ENCODE peak calls at places on chromosome 21, in nine cellular contexts. One of them, this sample, is unnamed.

GRCh38 chr21:25512095-25513086 is 94.9 kb downstream of the MRPL39 start:
- DNase-seq in tibial artery: peak; percentile 44
- DNase-seq in heart right ventricle: no peak
- DNase-seq in tibial nerve: no peak
- DNase-seq in lung: no peak
- DNase-seq in effector memory CD4-positive, alpha-beta T cell: no peak
- DNase-seq in CD8-positive, alpha-beta memory T cell: no peak
- DNase-seq in mammary epithelial cell: no peak
- DNase-seq in psoas muscle: no peak
- DNase-seq in this sample: no peak

GRCh38 chr21:36917487-36918158 is 48.8 kb downstream of the HLCS start:
- DNase-seq in CD8-positive, alpha-beta memory T cell: no peak
- DNase-seq in tibial artery: no peak
- DNase-seq in mammary epithelial cell: no peak
- DNase-seq in lung: no peak
- DNase-seq in effector memory CD4-positive, alpha-beta T cell: no peak
- DNase-seq in tibial nerve: no peak
- DNase-seq in heart right ventricle: no peak
- DNase-seq in psoas muscle: no peak
- DNase-seq in this sample: no peak

GRCh38 chr21:30349572-30349971 is 1.2 kb upstream of the KRTAP23-1 start:
- DNase-seq in mammary epithelial cell: peak; percentile 20
- DNase-seq in heart right ventricle: no peak
- DNase-seq in psoas muscle: no peak
- DNase-seq in CD8-positive, alpha-beta memory T cell: no peak
- DNase-seq in tibial artery: no peak
- DNase-seq in tibial nerve: no peak
- DNase-seq in effector memory CD4-positive, alpha-beta T cell: no peak
- DNase-seq in lung: no peak
- DNase-seq in this sample: no peak

GRCh38 chr21:35138665-35139381 is 89.7 kb upstream of the RUNX1 start:
- DNase-seq in psoas muscle: no peak
- DNase-seq in lung: no peak
- DNase-seq in CD8-positive, alpha-beta memory T cell: peak; percentile 32
- DNase-seq in effector memory CD4-positive, alpha-beta T cell: no peak
- DNase-seq in tibial artery: no peak
- DNase-seq in tibial nerve: no peak
- DNase-seq in mammary epithelial cell: peak; percentile 100
- DNase-seq in heart right ventricle: no peak
- DNase-seq in this sample: peak; percentile 12

GRCh38 chr21:31684918-31685317 is 25.4 kb downstream of the SOD1 start:
- DNase-seq in effector memory CD4-positive, alpha-beta T cell: no peak
- DNase-seq in lung: no peak
- DNase-seq in mammary epithelial cell: no peak
- DNase-seq in tibial nerve: no peak
- DNase-seq in heart right ventricle: no peak
- DNase-seq in tibial artery: no peak
- DNase-seq in CD8-positive, alpha-beta memory T cell: no peak
- DNase-seq in psoas muscle: no peak
- DNase-seq in this sample: no peak

GRCh38 chr21:31282095-31282709 is 61.9 kb downstream of the TIAM1 start:
- DNase-seq in tibial nerve: no peak
- DNase-seq in CD8-positive, alpha-beta memory T cell: no peak
- DNase-seq in psoas muscle: peak; percentile 15
- DNase-seq in lung: no peak
- DNase-seq in heart right ventricle: no peak
- DNase-seq in effector memory CD4-positive, alpha-beta T cell: no peak
- DNase-seq in mammary epithelial cell: peak; percentile 34
- DNase-seq in tibial artery: no peak
- DNase-seq in this sample: no peak

GRCh38 chr21:17690078-17690494 is 77.4 kb upstream of the BTG3 start:
- DNase-seq in heart right ventricle: no peak
- DNase-seq in tibial artery: no peak
- DNase-seq in effector memory CD4-positive, alpha-beta T cell: no peak
- DNase-seq in psoas muscle: no peak
- DNase-seq in CD8-positive, alpha-beta memory T cell: no peak
- DNase-seq in mammary epithelial cell: peak; percentile 45
- DNase-seq in tibial nerve: no peak
- DNase-seq in lung: no peak
- DNase-seq in this sample: no peak

GRCh38 chr21:18041012-18041411 is 203.6 kb upstream of the CHODL start:
- DNase-seq in effector memory CD4-positive, alpha-beta T cell: no peak
- DNase-seq in mammary epithelial cell: no peak
- DNase-seq in psoas muscle: no peak
- DNase-seq in heart right ventricle: no peak
- DNase-seq in tibial artery: no peak
- DNase-seq in tibial nerve: no peak
- DNase-seq in CD8-positive, alpha-beta memory T cell: no peak
- DNase-seq in lung: no peak
- DNase-seq in this sample: no peak

GRCh38 chr21:35658242-35658641 is 402.1 kb downstream of the SETD4 start:
- DNase-seq in heart right ventricle: no peak
- DNase-seq in CD8-positive, alpha-beta memory T cell: no peak
- DNase-seq in effector memory CD4-positive, alpha-beta T cell: no peak
- DNase-seq in psoas muscle: no peak
- DNase-seq in tibial artery: no peak
- DNase-seq in mammary epithelial cell: peak; percentile 64
- DNase-seq in lung: no peak
- DNase-seq in tibial nerve: no peak
- DNase-seq in this sample: no peak

GRCh38 chr21:45612096-45613019 is 31.2 kb upstream of the PCBP3 start:
- DNase-seq in tibial nerve: no peak
- DNase-seq in mammary epithelial cell: peak; percentile 44
- DNase-seq in lung: no peak
- DNase-seq in psoas muscle: no peak
- DNase-seq in effector memory CD4-positive, alpha-beta T cell: no peak
- DNase-seq in heart right ventricle: no peak
- DNase-seq in CD8-positive, alpha-beta memory T cell: no peak
- DNase-seq in tibial artery: no peak
- DNase-seq in this sample: no peak

GRCh38 chr21:36825683-36826082 is 126.8 kb downstream of the SIM2 start:
- DNase-seq in tibial nerve: no peak
- DNase-seq in lung: no peak
- DNase-seq in effector memory CD4-positive, alpha-beta T cell: no peak
- DNase-seq in psoas muscle: no peak
- DNase-seq in tibial artery: no peak
- DNase-seq in CD8-positive, alpha-beta memory T cell: no peak
- DNase-seq in heart right ventricle: no peak
- DNase-seq in mammary epithelial cell: no peak
- DNase-seq in this sample: no peak

DNA sequence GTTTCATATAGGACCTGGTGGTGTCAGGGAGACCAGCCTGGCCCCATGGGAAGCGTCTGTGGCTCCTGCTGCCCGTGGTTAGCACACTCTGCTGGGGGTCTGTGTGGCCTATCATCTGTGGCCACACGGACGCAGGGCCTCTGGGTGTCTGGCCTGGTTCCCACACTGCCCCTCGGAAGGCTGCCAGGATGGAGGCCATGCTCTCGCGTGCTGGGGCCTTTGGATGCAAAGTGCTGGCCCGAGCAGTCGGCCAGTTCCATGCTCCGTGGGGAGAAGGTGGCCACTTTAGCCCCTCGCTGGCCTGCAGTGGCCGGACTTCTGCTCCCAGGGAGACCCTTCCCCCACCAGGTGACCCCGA is 20.8 kb upstream of the LRRC3 start:
- DNase-seq in effector memory CD4-positive, alpha-beta T cell: no peak
- DNase-seq in heart right ventricle: no peak
- DNase-seq in tibial artery: no peak
- DNase-seq in lung: no peak
- DNase-seq in mammary epithelial cell: no peak
- DNase-seq in tibial nerve: no peak
- DNase-seq in psoas muscle: no peak
- DNase-seq in CD8-positive, alpha-beta memory T cell: no peak
- DNase-seq in this sample: no peak
- H3K4me1 ChIP-seq in effector memory CD4-positive, alpha-beta T cell: no peaks in the 10 kb centered on the region
- H3K4me1 ChIP-seq in heart right ventricle: peaks cover 12% of the 10 kb centered on the region
- H3K4me1 ChIP-seq in tibial artery: no peaks in the 10 kb centered on the region
- H3K4me1 ChIP-seq in lung: no peaks in the 10 kb centered on the region
- H3K4me1 ChIP-seq in mammary epithelial cell: no peaks in the 10 kb centered on the region
- H3K4me1 ChIP-seq in tibial nerve: no peaks in the 10 kb centered on the region
- H3K4me1 ChIP-seq in psoas muscle: no peaks in the 10 kb centered on the region
- H3K4me1 ChIP-seq in CD8-positive, alpha-beta memory T cell: no peaks in the 10 kb centered on the region
- H3K4me1 ChIP-seq in this sample: no peaks in the 10 kb centered on the region

DNA sequence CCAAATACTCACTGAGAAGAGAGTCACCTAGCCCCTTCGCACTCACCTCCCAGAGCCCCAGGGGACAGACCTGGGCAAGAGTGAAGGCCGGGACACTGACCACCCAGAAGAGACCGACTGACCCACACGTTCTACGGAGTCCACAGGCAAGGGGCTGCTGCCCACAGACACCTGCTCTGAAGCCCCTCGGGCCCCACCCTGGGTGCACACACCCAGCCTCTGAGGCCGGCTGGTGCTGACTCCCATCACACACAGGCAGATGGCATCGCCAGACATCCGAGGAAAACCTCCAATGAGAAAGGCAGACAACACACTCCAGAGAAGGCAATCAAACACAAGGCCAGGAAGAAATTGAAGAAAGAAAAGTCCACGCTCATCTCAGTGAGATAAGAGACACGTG is 22.1 kb downstream of the WDR4 start:
- DNase-seq in effector memory CD4-positive, alpha-beta T cell: no peak
- DNase-seq in psoas muscle: no peak
- DNase-seq in tibial nerve: no peak
- DNase-seq in mammary epithelial cell: no peak
- DNase-seq in lung: no peak
- DNase-seq in CD8-positive, alpha-beta memory T cell: no peak
- DNase-seq in heart right ventricle: no peak
- DNase-seq in tibial artery: no peak
- DNase-seq in this sample: no peak
- H3K4me1 ChIP-seq in effector memory CD4-positive, alpha-beta T cell: no peaks in the 10 kb centered on the region
- H3K4me1 ChIP-seq in psoas muscle: no peaks in the 10 kb centered on the region
- H3K4me1 ChIP-seq in tibial nerve: no peaks in the 10 kb centered on the region
- H3K4me1 ChIP-seq in mammary epithelial cell: no peaks in the 10 kb centered on the region
- H3K4me1 ChIP-seq in lung: no peaks in the 10 kb centered on the region
- H3K4me1 ChIP-seq in CD8-positive, alpha-beta memory T cell: no peaks in the 10 kb centered on the region
- H3K4me1 ChIP-seq in heart right ventricle: peaks cover 8% of the 10 kb centered on the region
- H3K4me1 ChIP-seq in tibial artery: no peaks in the 10 kb centered on the region
- H3K4me1 ChIP-seq in this sample: no peaks in the 10 kb centered on the region

GRCh38 chr21:38989097-38989744 is 183.5 kb downstream of the ETS2 start:
- DNase-seq in tibial nerve: no peak
- DNase-seq in psoas muscle: no peak
- DNase-seq in lung: no peak
- DNase-seq in mammary epithelial cell: no peak
- DNase-seq in CD8-positive, alpha-beta memory T cell: no peak
- DNase-seq in effector memory CD4-positive, alpha-beta T cell: no peak
- DNase-seq in tibial artery: no peak
- DNase-seq in heart right ventricle: no peak
- DNase-seq in this sample: no peak

GRCh38 chr21:38988211-38989096 is 182.7 kb downstream of the ETS2 start:
- DNase-seq in psoas muscle: no peak
- DNase-seq in heart right ventricle: no peak
- DNase-seq in CD8-positive, alpha-beta memory T cell: no peak
- DNase-seq in mammary epithelial cell: no peak
- DNase-seq in tibial nerve: no peak
- DNase-seq in lung: no peak
- DNase-seq in tibial artery: no peak
- DNase-seq in effector memory CD4-positive, alpha-beta T cell: no peak
- DNase-seq in this sample: no peak

GRCh38 chr21:38992737-38993136 is 187.0 kb downstream of the ETS2 start:
- DNase-seq in CD8-positive, alpha-beta memory T cell: no peak
- DNase-seq in tibial nerve: no peak
- DNase-seq in mammary epithelial cell: no peak
- DNase-seq in heart right ventricle: no peak
- DNase-seq in lung: no peak
- DNase-seq in tibial artery: no peak
- DNase-seq in effector memory CD4-positive, alpha-beta T cell: no peak
- DNase-seq in psoas muscle: no peak
- DNase-seq in this sample: no peak

GRCh38 chr21:38989745-38990423 is 184.2 kb downstream of the ETS2 start:
- DNase-seq in mammary epithelial cell: peak; percentile 91
- DNase-seq in tibial nerve: no peak
- DNase-seq in CD8-positive, alpha-beta memory T cell: no peak
- DNase-seq in psoas muscle: peak; percentile 33
- DNase-seq in lung: no peak
- DNase-seq in tibial artery: no peak
- DNase-seq in heart right ventricle: no peak
- DNase-seq in effector memory CD4-positive, alpha-beta T cell: no peak
- DNase-seq in this sample: no peak

GRCh38 chr21:38990424-38990794 is 184.7 kb downstream of the ETS2 start:
- DNase-seq in tibial artery: no peak
- DNase-seq in lung: no peak
- DNase-seq in heart right ventricle: no peak
- DNase-seq in psoas muscle: no peak
- DNase-seq in tibial nerve: no peak
- DNase-seq in mammary epithelial cell: no peak
- DNase-seq in CD8-positive, alpha-beta memory T cell: no peak
- DNase-seq in effector memory CD4-positive, alpha-beta T cell: no peak
- DNase-seq in this sample: no peak
- H3K4me1 ChIP-seq in tibial artery: peaks cover 43% of the 10 kb centered on the region
- H3K4me1 ChIP-seq in lung: peaks cover 24% of the 10 kb centered on the region
- H3K4me1 ChIP-seq in heart right ventricle: peaks cover 100% of the 10 kb centered on the region
- H3K4me1 ChIP-seq in psoas muscle: peaks cover 73% of the 10 kb centered on the region
- H3K4me1 ChIP-seq in tibial nerve: peaks cover 69% of the 10 kb centered on the region
- H3K4me1 ChIP-seq in mammary epithelial cell: peaks cover 46% of the 10 kb centered on the region
- H3K4me1 ChIP-seq in CD8-positive, alpha-beta memory T cell: no peaks in the 10 kb centered on the region
- H3K4me1 ChIP-seq in effector memory CD4-positive, alpha-beta T cell: no peaks in the 10 kb centered on the region
- H3K4me1 ChIP-seq in this sample: no peaks in the 10 kb centered on the region

DNA sequence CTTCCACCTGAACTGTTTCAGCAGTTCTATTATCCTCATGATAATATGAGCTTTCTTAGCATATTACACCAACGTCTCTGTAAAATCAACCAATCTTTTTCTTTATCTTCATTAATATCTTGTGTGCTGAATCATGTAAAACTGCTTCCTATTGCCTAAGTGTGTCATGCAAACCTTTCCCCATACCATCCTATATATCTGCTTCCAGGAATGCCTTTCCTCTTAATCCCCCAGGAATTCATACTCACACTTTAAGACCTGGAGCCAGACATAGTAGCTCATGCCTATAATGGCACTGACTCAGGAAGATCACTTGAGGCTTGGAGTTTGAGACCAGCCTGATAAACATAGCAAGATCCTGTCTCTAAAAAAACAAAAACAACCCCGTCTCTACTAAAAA is 183.9 kb downstream of the NRIP1 start:
- DNase-seq in CD8-positive, alpha-beta memory T cell: no peak
- DNase-seq in mammary epithelial cell: peak; percentile 58
- DNase-seq in tibial artery: no peak
- DNase-seq in effector memory CD4-positive, alpha-beta T cell: no peak
- DNase-seq in tibial nerve: no peak
- DNase-seq in lung: no peak
- DNase-seq in heart right ventricle: no peak
- DNase-seq in psoas muscle: no peak
- DNase-seq in this sample: no peak
- H3K4me1 ChIP-seq in CD8-positive, alpha-beta memory T cell: no peaks in the 10 kb centered on the region
- H3K4me1 ChIP-seq in mammary epithelial cell: peaks cover 22% of the 10 kb centered on the region
- H3K4me1 ChIP-seq in tibial artery: no peaks in the 10 kb centered on the region
- H3K4me1 ChIP-seq in effector memory CD4-positive, alpha-beta T cell: no peaks in the 10 kb centered on the region
- H3K4me1 ChIP-seq in tibial nerve: peaks cover 28% of the 10 kb centered on the region
- H3K4me1 ChIP-seq in lung: peaks cover 4% of the 10 kb centered on the region
- H3K4me1 ChIP-seq in heart right ventricle: peaks cover 18% of the 10 kb centered on the region
- H3K4me1 ChIP-seq in psoas muscle: no peaks in the 10 kb centered on the region
- H3K4me1 ChIP-seq in this sample: no peaks in the 10 kb centered on the region

GRCh38 chr21:42461881-42462877 is 33.8 kb downstream of the RSPH1 start:
- DNase-seq in tibial nerve: no peak
- DNase-seq in lung: no peak
- DNase-seq in psoas muscle: no peak
- DNase-seq in heart right ventricle: no peak
- DNase-seq in tibial artery: no peak
- DNase-seq in CD8-positive, alpha-beta memory T cell: no peak
- DNase-seq in mammary epithelial cell: no peak
- DNase-seq in effector memory CD4-positive, alpha-beta T cell: no peak
- DNase-seq in this sample: no peak
- H3K4me1 ChIP-seq in tibial nerve: no peaks in the 10 kb centered on the region
- H3K4me1 ChIP-seq in lung: no peaks in the 10 kb centered on the region
- H3K4me1 ChIP-seq in psoas muscle: peaks cover 3% of the 10 kb centered on the region
- H3K4me1 ChIP-seq in heart right ventricle: peaks cover 6% of the 10 kb centered on the region
- H3K4me1 ChIP-seq in tibial artery: no peaks in the 10 kb centered on the region
- H3K4me1 ChIP-seq in CD8-positive, alpha-beta memory T cell: peaks cover 60% of the 10 kb centered on the region
- H3K4me1 ChIP-seq in mammary epithelial cell: no peaks in the 10 kb centered on the region
- H3K4me1 ChIP-seq in effector memory CD4-positive, alpha-beta T cell: peaks cover 32% of the 10 kb centered on the region
- H3K4me1 ChIP-seq in this sample: peaks cover 59% of the 10 kb centered on the region